ENCODE peak calls at places on chromosomes 16 and 17, in ten cellular contexts. Q is MM.1S, U is cardiac fibroblast, D is endodermal cell, R is BJ, G is tibial artery, N is lower leg skin, P is AG04450, O is mucosa of descending colon, B is mammary epithelial cell. J is an unnamed sample.

GRCh38 chr17:69506489-69506888 is 92.0 kb downstream of the MAP2K6 start:
- DNase-seq in Q (no peak), U (peak), D (no peak), R (no peak), G (no peak), N (no peak), P (no peak), O (no peak), B (no peak), J (no peak)

GRCh38 chr16:1614226-1615102 is 2.3 kb downstream of the CRAMP1 start:
- DNase-seq in Q (no peak), U (peak), D (peak), R (no peak), G (no peak), N (no peak), P (no peak), O (peak), B (peak), J (peak)

GRCh38 chr17:3535253-3535995 is 22.2 kb downstream of the TRPV3 start:
- DNase-seq in Q (no peak), U (peak), D (peak), R (no peak), G (no peak), N (peak), P (no peak), O (peak), B (peak), J (peak)

GRCh38 chr16:5065813-5066212 is at the start of gene C16orf89:
- DNase-seq in Q (no peak), U (no peak), D (no peak), R (no peak), G (no peak), N (no peak), P (no peak), O (no peak), B (no peak), J (no peak)

GRCh38 chr17:31568140-31568938 is 176.9 kb downstream of the RAB11FIP4 start:
- DNase-seq in Q (no peak), U (peak), D (no peak), R (no peak), G (peak), N (no peak), P (no peak), O (no peak), B (no peak), J (no peak)

GRCh38 chr16:52603015-52603414 is 56.1 kb upstream of the TOX3 start:
- DNase-seq in Q (no peak), U (no peak), D (no peak), R (no peak), G (no peak), N (no peak), P (no peak), O (peak), B (no peak), J (no peak)

GRCh38 chr17:80486692-80487091 is 10.3 kb upstream of the NPTX1 start:
- DNase-seq in Q (no peak), U (no peak), D (peak), R (no peak), G (no peak), N (no peak), P (no peak), O (no peak), B (no peak), J (no peak)

GRCh38 chr16:75097941-75098897 is 18.4 kb downstream of the LDHD start:
- DNase-seq in Q (no peak), U (no peak), D (peak), R (no peak), G (no peak), N (no peak), P (no peak), O (no peak), B (no peak), J (no peak)

GRCh38 chr16:3992297-3993051 is 112.0 kb upstream of the CREBBP start:
- DNase-seq in Q (no peak), U (no peak), D (peak), R (no peak), G (no peak), N (no peak), P (no peak), O (no peak), B (no peak), J (no peak)

GRCh38 chr16:30658731-30659506 is 688 bp downstream of the FBRS start:
- DNase-seq in Q (peak), U (peak), D (peak), R (peak), G (peak), N (peak), P (peak), O (peak), B (peak), J (peak)

GRCh38 chr17:63452979-63453551 is 7.0 kb upstream of the CYB561 start:
- DNase-seq in Q (no peak), U (no peak), D (no peak), R (no peak), G (no peak), N (no peak), P (no peak), O (no peak), B (peak), J (no peak)

GRCh38 chr17:77834170-77835115 is 124.1 kb upstream of the TNRC6C start:
- DNase-seq in Q (peak), U (peak), D (peak), R (peak), G (peak), N (no peak), P (peak), O (no peak), B (peak), J (peak)

GRCh38 chr17:75430159-75430748 is 24.8 kb upstream of the GRB2 start:
- DNase-seq in Q (no peak), U (peak), D (peak), R (peak), G (peak), N (no peak), P (no peak), O (no peak), B (no peak), J (peak)

GRCh38 chr17:43085489-43085888 is 39.7 kb downstream of the BRCA1 start:
- DNase-seq in Q (no peak), U (no peak), D (no peak), R (no peak), G (no peak), N (no peak), P (no peak), O (no peak), B (no peak), J (peak)

GRCh38 chr16:66486773-66487579 is 59.9 kb downstream of the BEAN1 start:
- DNase-seq in Q (no peak), U (peak), D (no peak), R (no peak), G (peak), N (peak), P (peak), O (peak), B (peak), J (peak)

GRCh38 chr17:49488612-49489011 is 6.5 kb upstream of the NGFR start:
- DNase-seq in Q (no peak), U (no peak), D (no peak), R (no peak), G (no peak), N (no peak), P (no peak), O (no peak), B (no peak), J (no peak)

GRCh38 chr17:29749045-29749825 is 126.5 kb upstream of the CORO6 start:
- DNase-seq in Q (no peak), U (peak), D (no peak), R (no peak), G (no peak), N (no peak), P (no peak), O (no peak), B (peak), J (no peak)

GRCh38 chr17:35087731-35088646 is 24.5 kb upstream of the RFFL start:
- DNase-seq in Q (peak), U (peak), D (peak), R (no peak), G (peak), N (no peak), P (no peak), O (peak), B (peak), J (peak)

GRCh38 chr16:79288046-79288445 is 312.5 kb downstream of the MAF start:
- DNase-seq in Q (no peak), U (no peak), D (no peak), R (no peak), G (no peak), N (no peak), P (no peak), O (no peak), B (no peak), J (no peak)

GRCh38 chr17:29577778-29578211 is 9.3 kb downstream of the TP53I13 start:
- DNase-seq in Q (no peak), U (no peak), D (peak), R (no peak), G (peak), N (no peak), P (no peak), O (peak), B (no peak), J (no peak)

GRCh38 chr17:30450125-30451027 is 26.8 kb upstream of the GOSR1 start:
- DNase-seq in Q (no peak), U (peak), D (no peak), R (no peak), G (no peak), N (no peak), P (no peak), O (no peak), B (no peak), J (no peak)

GRCh38 chr17:79323556-79323955 is 248.9 kb downstream of the ENGASE start:
- DNase-seq in Q (no peak), U (no peak), D (no peak), R (no peak), G (no peak), N (no peak), P (no peak), O (no peak), B (no peak), J (no peak)

GRCh38 chr17:79607941-79608728 is 2.7 kb downstream of the RBFOX3 start:
- DNase-seq in Q (no peak), U (peak), D (peak), R (no peak), G (no peak), N (no peak), P (no peak), O (no peak), B (peak), J (no peak)

GRCh38 chr17:19753049-19753444 is 4.9 kb upstream of the ALDH3A1 start:
- DNase-seq in Q (no peak), U (peak), D (no peak), R (no peak), G (peak), N (peak), P (no peak), O (peak), B (peak), J (peak)

DNA sequence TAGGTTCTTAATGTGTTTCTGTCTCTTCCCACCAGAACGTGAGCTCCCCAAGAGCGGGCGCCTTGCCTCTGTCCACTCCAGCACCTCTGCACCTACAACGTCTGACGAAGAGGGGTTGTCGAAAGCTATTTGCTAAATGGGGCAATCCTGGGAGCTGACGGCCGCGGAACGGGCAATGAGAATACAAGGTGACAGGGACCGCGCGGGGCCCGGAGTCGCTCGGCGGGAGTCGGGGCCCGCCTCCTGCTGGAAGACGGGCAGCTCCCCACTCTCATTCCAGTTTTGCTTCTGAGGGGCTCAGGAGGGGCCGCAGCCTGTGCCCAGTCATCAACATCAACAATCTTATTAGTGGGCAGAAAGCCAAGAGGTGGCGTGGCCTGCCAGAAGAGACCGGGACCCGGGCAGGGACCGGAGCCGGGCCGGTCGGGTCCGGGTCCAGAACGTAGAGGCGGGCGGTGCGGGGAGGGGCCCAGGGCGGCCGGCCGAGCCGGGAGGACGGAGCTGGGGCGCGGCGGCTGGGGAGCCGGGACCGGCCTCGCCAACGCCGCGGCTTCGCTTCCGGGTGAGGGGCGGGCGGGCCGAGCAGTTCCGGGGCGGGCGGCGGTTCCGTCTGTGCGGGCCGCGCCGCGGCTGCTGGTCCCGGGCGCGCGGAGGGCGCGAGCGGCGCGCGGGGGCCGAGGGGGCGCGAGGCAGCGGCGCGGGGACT is at the start of gene MOSMO:
- DNase-seq in Q (peak), U (peak), D (peak), R (no peak), G (peak), N (peak), P (no peak), O (peak), B (peak), J (peak)
- TF ChIP-seq CTCF in Q (no peak), U (no peak), D (peak), R (no peak), G (no peak), N (no peak), P (no peak), O (no peak), B (peak), J (no peak)

GRCh38 chr17:58330997-58331814 is 2.6 kb upstream of the TSPOAP1 start:
- DNase-seq in Q (peak), U (no peak), D (peak), R (no peak), G (no peak), N (no peak), P (no peak), O (peak), B (no peak), J (no peak)
- H3K4me3 ChIP-seq in Q (peak), U (no peak), D (no peak), R (no peak), G (peak), N (peak), P (no peak), O (peak), B (no peak), J (no peak)

DNA sequence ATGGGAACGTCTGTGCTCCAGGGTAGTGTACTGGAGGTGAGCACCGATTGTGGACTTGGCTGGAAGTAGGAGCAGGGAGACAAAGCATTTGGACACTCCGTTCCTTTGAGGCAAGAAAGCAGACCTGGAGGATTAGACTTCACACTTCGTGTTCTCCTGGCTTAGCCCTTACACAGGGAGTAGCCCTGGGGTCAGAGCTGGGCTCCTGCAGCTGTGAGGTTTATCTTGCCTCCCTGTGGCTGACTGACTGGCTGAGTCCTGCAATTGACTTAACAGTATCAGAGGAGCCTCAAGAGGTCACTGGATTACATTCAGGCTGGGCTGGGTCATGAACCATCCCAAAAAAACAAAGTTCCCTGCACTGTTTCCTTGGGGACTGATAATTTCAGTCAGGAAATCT is 37.1 kb downstream of the MPRIP start:
- DNase-seq in Q (no peak), U (no peak), D (peak), R (no peak), G (peak), N (peak), P (no peak), O (peak), B (no peak), J (no peak)
- TF ChIP-seq CTCF in Q (no peak), U (no peak), D (no peak), R (no peak), G (no peak), N (no peak), P (no peak), O (no peak), B (no peak), J (no peak)

DNA sequence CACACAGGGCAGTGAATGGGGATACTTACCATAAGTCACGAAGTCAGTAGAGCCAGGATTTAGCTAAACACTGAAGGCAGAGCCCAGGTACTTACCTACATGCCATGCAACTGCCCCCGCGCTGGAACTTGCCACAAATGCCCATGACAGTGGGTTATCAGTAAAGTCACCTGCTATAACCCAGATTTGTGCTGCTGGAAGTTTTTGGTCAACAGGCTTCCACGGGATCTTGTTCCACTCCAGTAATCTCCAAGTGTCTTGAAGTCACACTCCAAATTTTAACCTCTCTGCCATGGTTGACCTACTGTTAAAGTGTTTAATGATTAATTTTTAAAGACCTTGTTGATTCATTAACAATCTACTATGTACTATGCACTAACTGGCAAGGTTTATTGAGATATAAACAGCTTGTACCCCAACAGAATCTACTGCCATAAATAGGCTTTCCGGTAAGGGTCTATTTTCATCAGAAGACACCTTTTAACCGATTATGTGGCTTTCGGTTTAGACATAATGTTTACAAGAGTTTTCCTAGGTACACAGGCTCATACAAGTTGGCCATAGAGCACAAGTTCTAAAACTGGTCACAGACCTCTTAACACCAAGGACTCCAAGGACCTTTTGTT is 6.3 kb upstream of the SLC5A11 start:
- DNase-seq in Q (no peak), U (no peak), D (peak), R (no peak), G (no peak), N (peak), P (no peak), O (no peak), B (no peak), J (no peak)
- H3K4me3 ChIP-seq in Q (no peak), U (no peak), D (no peak), R (no peak), G (no peak), N (no peak), P (no peak), O (no peak), B (no peak), J (no peak)

DNA sequence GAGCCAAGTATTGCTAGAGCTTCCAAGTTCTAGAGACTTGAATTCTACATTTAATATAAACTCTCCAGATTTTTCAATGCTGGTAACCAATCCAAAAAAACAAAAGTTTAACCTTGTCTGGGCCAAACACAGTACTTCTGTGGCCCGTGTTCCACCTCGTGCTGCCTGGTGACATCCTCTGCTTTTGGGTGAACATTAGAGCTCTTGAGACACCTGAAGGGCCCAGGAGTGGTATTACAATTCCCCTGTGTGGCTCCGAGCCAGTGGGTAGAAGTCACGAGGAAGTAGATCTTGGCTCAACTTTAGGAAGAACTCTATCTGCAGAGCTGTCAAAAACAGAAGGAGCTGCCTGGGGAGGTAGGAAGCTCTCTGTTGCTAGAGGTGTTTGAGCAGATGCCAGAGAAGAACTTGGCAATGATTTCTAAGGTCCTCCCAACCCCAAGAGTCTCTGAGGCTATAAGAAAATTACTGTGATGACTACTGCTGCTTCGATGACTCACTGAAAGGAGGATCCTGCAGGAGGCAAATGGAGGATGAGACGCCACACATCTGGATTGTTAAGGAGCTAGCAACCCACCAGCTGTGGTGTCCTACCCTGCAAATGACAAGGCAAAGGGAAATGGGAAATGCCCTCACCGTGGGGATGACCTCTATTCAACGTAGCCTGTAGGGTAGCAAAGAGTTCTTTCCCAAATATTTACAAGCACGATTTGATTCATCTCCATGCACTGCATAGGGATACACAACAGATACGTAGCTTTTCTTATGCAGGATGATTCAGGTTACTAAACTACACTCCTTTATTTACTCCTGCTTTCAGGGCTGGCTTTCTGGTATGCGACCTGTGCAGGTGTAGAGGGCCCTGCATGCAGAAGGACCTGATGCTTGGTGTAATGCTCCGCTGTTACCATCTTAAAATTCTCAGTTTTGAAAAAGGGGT is 45.8 kb upstream of the GAS7 start:
- DNase-seq in Q (no peak), U (peak), D (no peak), R (no peak), G (no peak), N (no peak), P (no peak), O (no peak), B (no peak), J (peak)
- TF ChIP-seq CTCF in Q (no peak), U (no peak), D (no peak), R (no peak), G (no peak), N (no peak), P (no peak), O (no peak), B (no peak), J (no peak)

GRCh38 chr16:19348578-19349315 is 63.2 kb downstream of the CLEC19A start:
- DNase-seq in Q (no peak), U (no peak), D (peak), R (no peak), G (no peak), N (no peak), P (no peak), O (no peak), B (no peak), J (no peak)
- H3K4me3 ChIP-seq in Q (no peak), U (no peak), D (peak), R (no peak), G (no peak), N (no peak), P (no peak), O (no peak), B (no peak), J (no peak)

J was measured in astrocyte of the spinal cord.